ENCODE peak calls at places on chromosome 5, in seven cellular contexts. U, F, W, I, A, D and S are unnamed samples.
A peak's percentile ranks its signal among the peaks of the same experiment; 100 is the strongest.

GRCh38 chr5:35598707-35599370 is 18.8 kb upstream of the SPEF2 start:
- DNase-seq in U (no peak), F (no peak), W (no peak), I (peak; percentile 62), A (no peak), D (no peak), S (no peak)

GRCh38 chr5:111699976-111700375 is 57.0 kb downstream of the NREP start:
- DNase-seq in U (no peak), F (no peak), W (no peak), I (peak; percentile 39), A (no peak), D (no peak), S (no peak)

GRCh38 chr5:1333986-1334385 is 10.9 kb downstream of the CLPTM1L start:
- DNase-seq in U (no peak), F (no peak), W (no peak), I (no peak), A (peak; percentile 41), D (no peak), S (no peak)

GRCh38 chr5:167478156-167478555 is 813.3 kb upstream of the WWC1 start:
- DNase-seq in U (no peak), F (no peak), W (no peak), I (no peak), A (no peak), D (no peak), S (no peak)

GRCh38 chr5:154972476-154973080 is 31.7 kb downstream of the MRPL22 start:
- DNase-seq in U (no peak), F (no peak), W (peak; percentile 53), I (peak; percentile 35), A (no peak), D (peak; percentile 53), S (no peak)

GRCh38 chr5:154863291-154864080 is 5.1 kb downstream of the CNOT8 start:
- DNase-seq in U (no peak), F (no peak), W (no peak), I (no peak), A (no peak), D (no peak), S (no peak)

GRCh38 chr5:62133426-62133825 is 172.6 kb upstream of the KIF2A start:
- DNase-seq in U (no peak), F (no peak), W (no peak), I (no peak), A (no peak), D (no peak), S (no peak)

GRCh38 chr5:163682226-163682625 is 176.8 kb downstream of the MAT2B start:
- DNase-seq in U (no peak), F (no peak), W (no peak), I (no peak), A (no peak), D (no peak), S (no peak)

GRCh38 chr5:112276996-112277395 is 142.1 kb downstream of the EPB41L4A start:
- DNase-seq in U (no peak), F (no peak), W (no peak), I (no peak), A (no peak), D (no peak), S (no peak)

GRCh38 chr5:126680215-126680817 is 79.6 kb downstream of the PHAX start:
- DNase-seq in U (no peak), F (no peak), W (no peak), I (no peak), A (no peak), D (peak; percentile 19), S (no peak)

GRCh38 chr5:173646684-173647083 is 30.2 kb upstream of the BOD1 start:
- DNase-seq in U (no peak), F (no peak), W (no peak), I (no peak), A (no peak), D (no peak), S (no peak)

GRCh38 chr5:74040065-74040551 is 414.1 kb downstream of the ARHGEF28 start:
- DNase-seq in U (peak; percentile 48), F (no peak), W (no peak), I (no peak), A (no peak), D (peak; percentile 90), S (peak; percentile 56)

GRCh38 chr5:36200513-36200912 is 41.2 kb downstream of the NADK2 start:
- DNase-seq in U (no peak), F (no peak), W (peak; percentile 64), I (no peak), A (no peak), D (peak; percentile 55), S (no peak)

GRCh38 chr5:100270323-100270771 is 264.8 kb upstream of the FAM174A start:
- DNase-seq in U (no peak), F (no peak), W (no peak), I (no peak), A (no peak), D (no peak), S (no peak)

GRCh38 chr5:169716287-169716686 is 79.2 kb downstream of the DOCK2 start:
- DNase-seq in U (no peak), F (no peak), W (no peak), I (no peak), A (no peak), D (peak; percentile 74), S (no peak)

GRCh38 chr5:82345108-82345507 is 67.0 kb upstream of the RPS23 start:
- DNase-seq in U (no peak), F (no peak), W (no peak), I (no peak), A (no peak), D (no peak), S (no peak)

DNA sequence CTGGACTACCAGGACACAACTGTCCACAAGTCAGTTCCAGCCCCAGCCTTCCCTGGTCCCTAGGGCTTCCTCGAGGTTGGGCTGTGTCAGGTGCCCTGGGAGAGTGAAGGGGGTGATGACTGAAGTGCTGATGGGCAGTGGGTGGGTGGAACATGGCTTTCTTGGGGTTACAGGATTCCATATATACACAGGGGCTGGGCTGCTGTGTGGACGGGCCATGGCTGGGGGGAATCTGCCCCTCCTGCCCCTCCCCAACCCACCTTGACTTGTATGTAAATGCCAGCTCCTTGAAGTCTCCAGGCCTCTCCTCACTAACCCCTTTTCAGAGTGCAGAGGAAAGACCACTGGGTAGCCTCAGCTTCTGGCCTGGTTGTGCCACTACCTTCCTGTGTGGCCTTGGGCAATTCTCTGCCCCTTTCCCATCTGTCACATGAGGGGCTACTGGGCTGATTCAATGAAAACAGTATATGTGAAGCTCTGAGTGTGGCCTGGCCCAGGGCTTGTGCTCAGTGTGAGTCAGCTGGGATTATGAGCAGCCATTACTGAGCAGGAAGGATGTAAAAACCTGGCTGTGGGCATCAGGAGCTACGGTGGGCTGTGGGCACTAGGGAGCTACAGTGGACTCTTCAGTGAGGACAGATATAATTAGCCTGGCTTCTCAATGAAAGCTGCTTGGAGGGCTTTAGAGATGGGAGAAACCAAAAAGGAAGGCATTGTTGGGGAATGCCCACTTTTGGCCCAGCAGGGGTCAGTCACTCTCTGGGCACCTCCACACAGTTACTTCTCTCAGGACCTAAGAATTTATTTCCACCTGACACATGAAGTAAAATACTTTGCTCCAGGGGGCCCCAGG is 23.3 kb downstream of the PITX1 start:
- DNase-seq in U (no peak), F (no peak), W (no peak), I (peak; percentile 18), A (peak; percentile 38), D (peak; percentile 27), S (no peak)
- TF ChIP-seq CTCF in U (peak; percentile 43), F (no peak), W (no peak), I (peak; percentile 48), A (no peak), D (peak; percentile 41), S (no peak)

GRCh38 chr5:115179068-115179958 is 9.6 kb upstream of the TRIM36 start:
- DNase-seq in U (no peak), F (no peak), W (peak; percentile 25), I (no peak), A (peak; percentile 72), D (no peak), S (no peak)

GRCh38 chr5:115184780-115185179 is 15.1 kb upstream of the TRIM36 start:
- DNase-seq in U (no peak), F (no peak), W (no peak), I (no peak), A (no peak), D (peak; percentile 9), S (no peak)

GRCh38 chr5:115181757-115182156 is 12.0 kb upstream of the TRIM36 start:
- DNase-seq in U (no peak), F (no peak), W (no peak), I (no peak), A (no peak), D (no peak), S (no peak)

GRCh38 chr5:115179959-115180709 is 10.4 kb upstream of the TRIM36 start:
- DNase-seq in U (no peak), F (no peak), W (peak; percentile 50), I (no peak), A (peak; percentile 81), D (peak; percentile 4), S (no peak)
- H3K27ac ChIP-seq in U (no peak overlapping the region), F (no peak overlapping the region), W (no peak overlapping the region), I (no peak overlapping the region), A (no peak overlapping the region), D (no peak overlapping the region), S (no peak overlapping the region)

GRCh38 chr5:33523208-33523771 is 82.5 kb downstream of the TARS1 start:
- DNase-seq in U (no peak), F (no peak), W (peak; percentile 14), I (no peak), A (no peak), D (no peak), S (no peak)

GRCh38 chr5:33530183-33530962 is 89.6 kb downstream of the TARS1 start:
- DNase-seq in U (no peak), F (peak; percentile 20), W (no peak), I (no peak), A (no peak), D (no peak), S (no peak)

GRCh38 chr5:33526755-33527154 is 86.0 kb downstream of the TARS1 start:
- DNase-seq in U (no peak), F (no peak), W (no peak), I (no peak), A (no peak), D (no peak), S (no peak)

GRCh38 chr5:33527696-33528095 is 86.9 kb downstream of the TARS1 start:
- DNase-seq in U (no peak), F (no peak), W (no peak), I (no peak), A (no peak), D (no peak), S (no peak)

DNA sequence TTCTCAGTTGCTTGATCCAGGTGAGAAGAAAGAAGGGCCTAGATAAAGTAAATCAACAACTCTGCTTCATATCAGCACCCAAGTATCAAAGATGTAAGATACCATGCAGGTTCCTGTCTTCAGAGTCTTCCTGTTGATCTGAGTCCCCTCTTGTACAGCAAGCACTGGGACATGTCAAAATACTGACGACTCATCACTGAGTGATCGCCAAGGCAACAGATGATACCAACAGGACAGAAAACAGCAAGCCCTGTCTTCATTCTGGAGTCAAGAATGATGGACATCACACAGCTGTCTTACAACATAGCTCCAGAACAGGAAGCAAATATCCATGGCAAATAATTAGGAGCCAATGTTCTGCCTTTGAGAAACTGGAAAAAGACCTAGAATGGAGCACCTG is 83.7 kb downstream of the TARS1 start:
- DNase-seq in U (no peak), F (no peak), W (no peak), I (no peak), A (no peak), D (peak; percentile 40), S (no peak)
- TF ChIP-seq CTCF in U (no peak), F (no peak), W (no peak), I (no peak), A (no peak), D (no peak), S (no peak)

DNA sequence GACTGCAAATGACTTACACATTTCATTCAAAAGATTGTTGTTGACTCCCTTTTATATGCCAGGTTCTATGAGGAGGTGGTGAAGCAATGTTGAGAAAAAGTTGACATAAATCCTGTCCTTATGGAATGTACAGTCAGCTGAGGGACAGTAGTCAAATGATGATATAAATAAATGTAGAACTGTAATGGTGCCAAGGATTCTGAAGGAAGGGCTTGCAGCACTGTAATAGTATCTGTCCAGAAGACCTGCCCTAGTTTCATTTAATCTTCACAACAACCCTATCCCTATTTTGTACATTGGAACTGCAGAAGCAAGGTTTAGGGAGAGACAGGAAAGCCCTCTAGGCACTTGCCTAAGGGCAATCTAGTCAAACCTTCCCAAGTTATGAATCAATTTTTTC is 34.4 kb upstream of the LIFR start:
- DNase-seq in U (no peak), F (no peak), W (no peak), I (no peak), A (no peak), D (no peak), S (no peak)
- H3K27ac ChIP-seq in U (no peak overlapping the region), F (peak overlapping the region; percentile 59), W (no peak overlapping the region), I (no peak overlapping the region), A (no peak overlapping the region), D (no peak overlapping the region), S (no peak overlapping the region)